ENCODE peak calls at places on chromosome 12, in five cellular contexts. V, J, E, F and O are unnamed samples.

GRCh38 chr12:102548543-102548942 is 68.2 kb upstream of the IGF1 start:
- DNase-seq in E (no peak), V (no peak), J (no peak), F (no peak), O (no peak)

GRCh38 chr12:24974216-24974615 is 25.3 kb upstream of the BCAT1 start:
- DNase-seq in E (no peak), F (no peak), J (no peak), V (no peak), O (no peak)

GRCh38 chr12:103626498-103626897 is 39.4 kb downstream of the STAB2 start:
- DNase-seq in E (no peak), F (no peak), V (peak; percentile 88), J (no peak), O (peak; percentile 82)

GRCh38 chr12:32159925-32160324 is 53.3 kb downstream of the BICD1 start:
- DNase-seq in F (no peak), V (peak; percentile 8), E (no peak), J (peak; percentile 74), O (peak; percentile 84)

GRCh38 chr12:67302162-67302561 is 33.0 kb downstream of the CAND1 start:
- DNase-seq in F (no peak), E (no peak), J (no peak), V (no peak), O (no peak)

GRCh38 chr12:126742326-126742725 is 1524.6 kb upstream of the TMEM132C start:
- DNase-seq in J (no peak), F (no peak), V (no peak), E (no peak), O (no peak)

GRCh38 chr12:80175307-80175930 is 76.1 kb downstream of the OTOGL start:
- DNase-seq in E (no peak), F (no peak), V (peak; percentile 37), J (no peak), O (no peak)

GRCh38 chr12:81284137-81284536 is 206.3 kb downstream of the ACSS3 start:
- DNase-seq in J (peak; percentile 9), E (no peak), F (no peak), V (peak; percentile 11), O (no peak)

GRCh38 chr12:9668141-9669018 is 1.1 kb upstream of the CLEC2D start:
- DNase-seq in J (peak; percentile 59), E (no peak), F (no peak), V (peak; percentile 40), O (no peak)

GRCh38 chr12:78035913-78036658 is 205.4 kb downstream of the NAV3 start:
- DNase-seq in J (peak; percentile 20), V (no peak), F (no peak), E (no peak), O (no peak)

GRCh38 chr12:89825591-89826449 is 117.2 kb upstream of the ATP2B1 start:
- DNase-seq in F (no peak), E (no peak), V (no peak), J (peak; percentile 38), O (peak; percentile 51)

GRCh38 chr12:57190037-57190436 is 26.6 kb upstream of the NXPH4 start:
- DNase-seq in V (peak; percentile 55), J (peak; percentile 15), E (no peak), F (no peak), O (no peak)

DNA sequence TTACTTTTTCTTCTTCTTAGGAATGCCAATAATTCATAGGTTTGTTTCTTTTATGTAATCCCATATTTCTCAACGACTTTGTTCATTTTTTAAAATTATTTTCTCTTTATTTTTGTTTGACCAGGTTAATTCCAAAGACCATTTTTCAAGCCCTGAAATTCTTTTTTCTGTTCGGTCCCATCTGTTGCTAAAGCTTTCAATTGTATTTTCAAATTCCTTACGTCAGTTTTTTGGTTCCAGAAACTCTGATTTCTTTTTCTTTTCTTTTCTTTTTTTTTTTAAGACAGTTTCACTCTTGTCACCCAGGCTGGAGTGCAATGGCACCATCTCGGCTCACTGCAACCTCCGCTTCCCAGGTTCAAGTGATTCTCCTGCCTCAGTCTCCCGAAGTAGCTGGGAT is 27.6 kb downstream of the RAB3IP start:
- DNase-seq in V (no peak), F (no peak), E (no peak), J (no peak), O (no peak)
- H3K9me3 ChIP-seq in V (no peaks in the 10 kb centered on the region), F (no peaks in the 10 kb centered on the region), E (peaks cover 7% of the 10 kb centered on the region), J (peaks cover 10% of the 10 kb centered on the region), O (peaks cover 6% of the 10 kb centered on the region)

GRCh38 chr12:14605401-14605989 is 37.8 kb upstream of the PLBD1 start:
- DNase-seq in F (no peak), J (no peak), V (peak; percentile 16), E (no peak), O (no peak)
- H3K9me3 ChIP-seq in F (no peaks in the 10 kb centered on the region), J (no peaks in the 10 kb centered on the region), V (peaks cover 4% of the 10 kb centered on the region), E (no peaks in the 10 kb centered on the region), O (no peaks in the 10 kb centered on the region)

GRCh38 chr12:34388636-34389377 is 366.5 kb downstream of the ALG10 start:
- DNase-seq in J (no peak), V (no peak), E (no peak), F (peak; percentile 13), O (peak; percentile 46)

GRCh38 chr12:34386621-34387255 is 364.4 kb downstream of the ALG10 start:
- DNase-seq in V (no peak), J (no peak), F (no peak), E (no peak), O (no peak)

GRCh38 chr12:34386016-34386415 is 363.7 kb downstream of the ALG10 start:
- DNase-seq in F (no peak), E (no peak), V (no peak), J (no peak), O (peak; percentile 19)

GRCh38 chr12:34389378-34390170 is 367.3 kb downstream of the ALG10 start:
- DNase-seq in J (no peak), F (no peak), V (no peak), E (no peak), O (peak; percentile 32)

GRCh38 chr12:34387711-34388635 is 365.7 kb downstream of the ALG10 start:
- DNase-seq in F (peak; percentile 12), V (no peak), J (no peak), E (no peak), O (peak; percentile 37)
- H3K9me3 ChIP-seq in F (no peaks in the 10 kb centered on the region), V (no peaks in the 10 kb centered on the region), J (peaks cover 31% of the 10 kb centered on the region), E (peaks cover 17% of the 10 kb centered on the region), O (no peaks in the 10 kb centered on the region)

GRCh38 chr12:41217731-41218130 is 29.6 kb downstream of the PDZRN4 start:
- DNase-seq in J (no peak), V (no peak), E (no peak), F (no peak), O (no peak)

GRCh38 chr12:41213107-41213506 is 25.0 kb downstream of the PDZRN4 start:
- DNase-seq in E (no peak), J (no peak), V (no peak), F (no peak), O (no peak)

GRCh38 chr12:41211466-41211865 is 23.3 kb downstream of the PDZRN4 start:
- DNase-seq in F (no peak), V (no peak), E (no peak), J (no peak), O (no peak)

GRCh38 chr12:41213648-41214047 is 25.5 kb downstream of the PDZRN4 start:
- DNase-seq in J (no peak), V (no peak), F (no peak), E (no peak), O (no peak)

GRCh38 chr12:41212625-41213024 is 24.5 kb downstream of the PDZRN4 start:
- DNase-seq in F (no peak), V (no peak), E (no peak), J (no peak), O (no peak)
- H3K9me3 ChIP-seq in F (no peaks in the 10 kb centered on the region), V (no peaks in the 10 kb centered on the region), E (no peaks in the 10 kb centered on the region), J (no peaks in the 10 kb centered on the region), O (no peaks in the 10 kb centered on the region)

GRCh38 chr12:68622250-68622649 is 11.6 kb downstream of the RAP1B start:
- DNase-seq in E (no peak), J (no peak), V (peak; percentile 48), F (no peak), O (no peak)
- H3K9me3 ChIP-seq in E (no peaks in the 10 kb centered on the region), J (no peaks in the 10 kb centered on the region), V (no peaks in the 10 kb centered on the region), F (no peaks in the 10 kb centered on the region), O (no peaks in the 10 kb centered on the region)

DNA sequence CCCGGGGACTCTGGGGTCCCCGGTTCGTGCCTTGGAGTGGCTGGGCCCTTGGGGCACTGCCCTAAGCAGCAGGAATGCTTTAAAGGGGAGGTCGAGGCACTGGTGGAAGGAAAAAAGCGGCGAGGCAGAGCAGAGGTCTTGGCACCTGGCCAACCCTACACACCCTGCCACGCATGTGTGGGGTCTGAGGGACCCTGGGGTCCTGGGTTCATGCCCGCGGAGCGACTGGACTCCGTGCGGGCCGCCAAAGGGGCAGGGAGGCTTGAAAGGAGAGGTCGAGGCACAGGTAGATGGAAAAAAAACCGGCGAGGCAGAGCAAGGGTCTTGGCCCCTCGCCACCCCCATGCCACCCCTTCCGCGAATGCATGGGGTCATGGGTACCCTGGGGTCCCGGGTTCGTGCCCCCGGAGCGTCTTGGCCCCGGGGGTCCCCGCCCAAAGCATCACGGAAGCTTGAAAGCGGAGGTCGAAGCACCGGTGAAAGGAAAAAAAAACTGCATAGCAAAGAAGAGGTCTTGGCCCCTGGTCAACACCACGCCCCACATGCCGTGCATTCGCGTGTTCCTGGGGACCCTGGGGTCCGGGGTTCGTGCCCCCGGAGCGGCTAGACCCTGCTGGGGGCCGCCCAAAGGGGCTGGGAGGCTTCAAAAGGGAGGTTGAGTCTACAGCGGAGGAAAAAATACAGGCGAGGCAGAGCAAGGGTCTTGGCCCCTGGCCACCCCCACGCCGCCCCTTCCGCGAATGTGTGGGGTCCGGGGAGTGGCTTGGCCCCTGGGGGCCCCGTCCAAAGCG is 312.9 kb downstream of the ALG10 start:
- DNase-seq in J (no peak), F (no peak), E (no peak), V (no peak), O (no peak)
- H3K9me3 ChIP-seq in J (peaks cover 4% of the 10 kb centered on the region), F (no peaks in the 10 kb centered on the region), E (peaks cover 37% of the 10 kb centered on the region), V (no peaks in the 10 kb centered on the region), O (no peaks in the 10 kb centered on the region)

DNA sequence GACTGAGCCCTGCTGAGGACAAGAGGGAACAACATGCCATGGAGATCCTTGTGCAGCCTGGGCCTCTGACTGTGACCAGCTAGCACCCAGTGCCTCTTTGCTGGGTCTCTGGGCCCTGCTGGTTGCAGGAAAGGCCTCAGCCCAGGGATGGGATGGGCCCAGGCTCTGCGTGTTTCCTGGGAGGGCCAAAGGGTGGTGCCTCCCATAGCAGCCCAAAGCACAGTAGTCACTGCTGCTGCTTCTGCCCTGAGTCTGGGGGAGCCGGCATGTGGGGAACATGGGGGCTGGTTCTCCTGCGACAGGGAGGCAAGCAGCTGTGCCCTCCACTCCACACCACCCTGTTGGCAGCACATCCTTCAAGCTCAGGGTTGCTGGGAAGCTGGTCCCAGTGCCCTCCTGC is 18.5 kb downstream of the ANHX start:
- DNase-seq in E (no peak), V (no peak), F (no peak), J (no peak), O (no peak)
- H3K9me3 ChIP-seq in E (peaks cover 14% of the 10 kb centered on the region), V (no peaks in the 10 kb centered on the region), F (peaks cover 12% of the 10 kb centered on the region), J (peaks cover 35% of the 10 kb centered on the region), O (peaks cover 12% of the 10 kb centered on the region)